ENCODE peak calls at places on chromosomes 1 and 21, in six cellular contexts. Y is breast epithelium; S is effector CD4-positive, alpha-beta T cell; O is activated naive CD4-positive, alpha-beta T cell; E is substantia nigra; K is GM04504. P is an unnamed sample.

GRCh38 chr1:78911956-78912880 is 94.3 kb downstream of the ADGRL4 start:
- DNase-seq in Y (no peak), S (no peak), O (no peak), E (no peak), K (no peak), P (no peak)

GRCh38 chr1:36343651-36344394 is 20.4 kb upstream of the EVA1B start:
- DNase-seq in Y (no peak), S (no peak), O (no peak), E (no peak), K (no peak), P (no peak)

GRCh38 chr1:117674521-117675400 is 68.9 kb downstream of the TENT5C start:
- DNase-seq in Y (no peak), S (peak), O (no peak), E (no peak), K (no peak), P (no peak)

GRCh38 chr1:43235451-43236121 is 34.2 kb upstream of the TMEM125 start:
- DNase-seq in Y (peak), S (no peak), O (no peak), E (no peak), K (no peak), P (no peak)

GRCh38 chr1:68808351-68808750 is 311.5 kb upstream of the DEPDC1 start:
- DNase-seq in Y (no peak), S (no peak), O (no peak), E (no peak), K (no peak), P (no peak)

GRCh38 chr21:14229399-14229798 is 13.4 kb downstream of the RBM11 start:
- DNase-seq in Y (no peak), S (no peak), O (no peak), E (no peak), K (no peak), P (no peak)

GRCh38 chr1:17564458-17565393 is 25.2 kb downstream of the ARHGEF10L start:
- DNase-seq in Y (peak), S (no peak), O (no peak), E (no peak), K (no peak), P (no peak)

GRCh38 chr1:246295340-246295739 is 211.7 kb downstream of the SMYD3 start:
- DNase-seq in Y (no peak), S (no peak), O (no peak), E (no peak), K (no peak), P (no peak)

GRCh38 chr21:39064325-39065012 is 118.8 kb downstream of the PSMG1 start:
- DNase-seq in Y (no peak), S (no peak), O (no peak), E (no peak), K (no peak), P (no peak)

GRCh38 chr1:115219937-115220336 is 118.1 kb downstream of the NGF start:
- DNase-seq in Y (no peak), S (no peak), O (no peak), E (no peak), K (no peak), P (no peak)

GRCh38 chr1:100988121-100988520 is 37.5 kb downstream of the DPH5 start:
- DNase-seq in Y (no peak), S (no peak), O (no peak), E (no peak), K (no peak), P (no peak)

GRCh38 chr1:65480684-65481405 is 60.4 kb downstream of the LEPR start:
- DNase-seq in Y (no peak), S (no peak), O (no peak), E (no peak), K (no peak), P (no peak)

GRCh38 chr1:34777519-34778321 is 3.3 kb upstream of the GJB3 start:
- DNase-seq in Y (no peak), S (no peak), O (no peak), E (no peak), K (no peak), P (no peak)

GRCh38 chr1:23216771-23217420 is 406 bp downstream of the HTR1D start:
- DNase-seq in Y (no peak), S (peak), O (no peak), E (no peak), K (no peak), P (no peak)